ENCODE peak calls at places on chromosome 2, in nine cellular contexts. S is AG10803; X is NCI-H82; V is astrocyte of the spinal cord; Z is type B pancreatic cell; F is HAP-1; H is GM04503; A is H7; L is stimulated activated CD8-positive, alpha-beta memory T cell treated with anti-CD3 and anti-CD28 coated beads, Interleukin-15, amount 100 ng/mL, for 1 hour. C is an unnamed sample.

GRCh38 chr2:235027558-235028214 is 75.9 kb downstream of the SH3BP4 start:
- DNase-seq in S (peak; percentile 84), X (no peak), V (peak; percentile 76), Z (no peak), F (no peak), H (peak; percentile 76), A (no peak), L (no peak), C (no peak)

GRCh38 chr2:106805716-106806115 is 80.3 kb downstream of the ST6GAL2 start:
- DNase-seq in S (no peak), X (no peak), V (no peak), Z (no peak), F (no peak), H (no peak), A (peak; percentile 19), L (no peak), C (no peak)

GRCh38 chr2:57981369-57981768 is 65.2 kb upstream of the VRK2 start:
- DNase-seq in S (peak; percentile 78), X (no peak), V (peak; percentile 91), Z (no peak), F (no peak), H (peak; percentile 63), A (no peak), L (no peak), C (no peak)

GRCh38 chr2:210617732-210618330 is 61.4 kb downstream of the CPS1 start:
- DNase-seq in S (peak; percentile 55), X (peak; percentile 88), V (peak; percentile 58), Z (no peak), F (peak; percentile 52), H (no peak), A (no peak), L (no peak), C (peak; percentile 54)

GRCh38 chr2:146246017-146246733 is 1598.7 kb upstream of the ACVR2A start:
- DNase-seq in S (peak; percentile 56), X (no peak), V (peak; percentile 59), Z (no peak), F (no peak), H (peak; percentile 37), A (no peak), L (no peak), C (no peak)

GRCh38 chr2:118865106-118865505 is 17.7 kb upstream of the EN1 start:
- DNase-seq in S (peak; percentile 63), X (peak; percentile 82), V (no peak), Z (no peak), F (peak; percentile 64), H (no peak), A (peak; percentile 75), L (no peak), C (peak; percentile 58)

GRCh38 chr2:30400151-30400954 is 46.7 kb upstream of the LCLAT1 start:
- DNase-seq in S (peak; percentile 79), X (no peak), V (no peak), Z (no peak), F (no peak), H (no peak), A (no peak), L (no peak), C (no peak)

GRCh38 chr2:188475945-188476344 is 184.3 kb downstream of the GULP1 start:
- DNase-seq in S (peak; percentile 40), X (no peak), V (peak; percentile 61), Z (no peak), F (no peak), H (no peak), A (no peak), L (no peak), C (peak; percentile 56)

GRCh38 chr2:33488715-33489540 is 12.5 kb downstream of the RASGRP3 start:
- DNase-seq in S (no peak), X (no peak), V (no peak), Z (no peak), F (no peak), H (no peak), A (no peak), L (no peak), C (no peak)

GRCh38 chr2:216596986-216597509 is 36.2 kb upstream of the IGFBP2 start:
- DNase-seq in S (peak; percentile 77), X (peak; percentile 95), V (no peak), Z (no peak), F (peak; percentile 15), H (no peak), A (no peak), L (no peak), C (no peak)

GRCh38 chr2:167726788-167727187 is 520.6 kb downstream of the STK39 start:
- DNase-seq in S (no peak), X (no peak), V (no peak), Z (no peak), F (no peak), H (no peak), A (no peak), L (no peak), C (no peak)

GRCh38 chr2:159051133-159051532 is 82.7 kb downstream of the TANC1 start:
- DNase-seq in S (no peak), X (no peak), V (no peak), Z (no peak), F (no peak), H (no peak), A (no peak), L (no peak), C (no peak)

GRCh38 chr2:142791335-142791734 is 86.1 kb upstream of the KYNU start:
- DNase-seq in S (no peak), X (no peak), V (no peak), Z (no peak), F (no peak), H (no peak), A (no peak), L (no peak), C (no peak)

GRCh38 chr2:120013569-120014223 is 819 bp downstream of the EPB41L5 start:
- DNase-seq in S (no peak), X (peak; percentile 69), V (no peak), Z (no peak), F (peak; percentile 69), H (no peak), A (no peak), L (no peak), C (peak; percentile 48)

GRCh38 chr2:31318360-31319336 is 84.7 kb downstream of the EHD3 start:
- DNase-seq in S (peak; percentile 83), X (no peak), V (peak; percentile 91), Z (no peak), F (no peak), H (no peak), A (no peak), L (no peak), C (no peak)

GRCh38 chr2:107745100-107745499 is 81.6 kb upstream of the RGPD4 start:
- DNase-seq in S (no peak), X (no peak), V (no peak), Z (no peak), F (no peak), H (no peak), A (no peak), L (no peak), C (no peak)

GRCh38 chr2:161915121-161915520 is 158.9 kb downstream of the DPP4 start:
- DNase-seq in S (peak; percentile 6), X (no peak), V (no peak), Z (no peak), F (no peak), H (no peak), A (no peak), L (no peak), C (no peak)

GRCh38 chr2:5954509-5954908 is 262.3 kb downstream of the SOX11 start:
- DNase-seq in S (no peak), X (no peak), V (no peak), Z (no peak), F (no peak), H (no peak), A (no peak), L (no peak), C (no peak)

GRCh38 chr2:27860111-27860510 is 30.1 kb downstream of the RBKS start:
- DNase-seq in S (peak; percentile 84), X (no peak), V (peak; percentile 57), Z (no peak), F (no peak), H (peak; percentile 61), A (no peak), L (no peak), C (no peak)

GRCh38 chr2:62152000-62152399 is 43.9 kb upstream of the B3GNT2 start:
- DNase-seq in S (peak; percentile 26), X (no peak), V (peak; percentile 44), Z (no peak), F (no peak), H (no peak), A (no peak), L (no peak), C (no peak)

GRCh38 chr2:135664623-135665068 is 77.0 kb upstream of the UBXN4 start:
- DNase-seq in S (peak; percentile 9), X (no peak), V (peak; percentile 31), Z (no peak), F (peak; percentile 41), H (peak; percentile 30), A (no peak), L (no peak), C (no peak)

GRCh38 chr2:60958361-60958760 is 59.2 kb upstream of the PEX13 start:
- DNase-seq in S (peak; percentile 53), X (no peak), V (peak; percentile 16), Z (no peak), F (no peak), H (no peak), A (no peak), L (no peak), C (no peak)

GRCh38 chr2:62992561-62992960 is 58.1 kb upstream of the OTX1 start:
- DNase-seq in S (no peak), X (no peak), V (no peak), Z (no peak), F (no peak), H (no peak), A (no peak), L (no peak), C (no peak)

GRCh38 chr2:236743623-236744280 is 174.1 kb downstream of the ACKR3 start:
- DNase-seq in S (peak; percentile 99), X (no peak), V (peak; percentile 97), Z (no peak), F (no peak), H (peak; percentile 98), A (no peak), L (no peak), C (no peak)

GRCh38 chr2:149860276-149860921 is 272.8 kb upstream of the MMADHC start:
- DNase-seq in S (peak; percentile 92), X (no peak), V (peak; percentile 99), Z (no peak), F (no peak), H (peak; percentile 85), A (no peak), L (no peak), C (no peak)

GRCh38 chr2:84417453-84417852 is 41.6 kb downstream of the SUCLG1 start:
- DNase-seq in S (peak; percentile 19), X (no peak), V (peak; percentile 56), Z (no peak), F (no peak), H (no peak), A (no peak), L (no peak), C (no peak)

GRCh38 chr2:216758431-216759155 is 63.2 kb upstream of the IGFBP5 start:
- DNase-seq in S (no peak), X (no peak), V (no peak), Z (no peak), F (no peak), H (no peak), A (no peak), L (no peak), C (peak; percentile 58)

GRCh38 chr2:182064024-182064880 is 78.6 kb downstream of the PPP1R1C start:
- DNase-seq in S (no peak), X (no peak), V (no peak), Z (no peak), F (no peak), H (no peak), A (no peak), L (no peak), C (no peak)

GRCh38 chr2:230871361-230872150 is 6.8 kb downstream of the ITM2C start:
- DNase-seq in S (no peak), X (no peak), V (no peak), Z (peak; percentile 66), F (no peak), H (no peak), A (peak; percentile 35), L (no peak), C (no peak)

C was measured in NCI-H510A treated with DMSO at 0.1 percent for 48 hours.